ENCODE peak calls at places on chromosomes 13 and 19, in five cellular contexts. L is mesenchymal stem cell, N is IMR-90, M is H1, F is neuronal stem cell. E is an unnamed sample.

GRCh38 chr13:25046274-25046984 is 49.5 kb upstream of the PABPC3 start:
- DNase-seq in N (no peak), F (no peak), L (peak), M (no peak), E (peak)

GRCh38 chr13:113470073-113470472 is 16.8 kb upstream of the ADPRHL1 start:
- DNase-seq in F (no peak), M (no peak), L (no peak), N (no peak), E (no peak)

GRCh38 chr19:690203-690602 is 5.0 kb downstream of the PRSS57 start:
- DNase-seq in M (no peak), L (no peak), F (no peak), N (no peak), E (no peak)

GRCh38 chr13:111665691-111666095 is 345.3 kb downstream of the TEX29 start:
- DNase-seq in L (no peak), N (no peak), F (no peak), M (no peak), E (no peak)

GRCh38 chr19:17209126-17210036 is 5.8 kb upstream of the USE1 start:
- DNase-seq in F (peak), N (peak), L (peak), M (peak), E (peak)

GRCh38 chr19:49403404-49404187 is 15.5 kb downstream of the KASH5 start:
- DNase-seq in N (peak), M (peak), L (no peak), F (no peak), E (peak)

GRCh38 chr13:94558721-94559120 is 37.2 kb downstream of the TGDS start:
- DNase-seq in M (no peak), L (no peak), N (no peak), F (no peak), E (peak)

GRCh38 chr19:10432736-10433130 is 12.4 kb downstream of the PDE4A start:
- DNase-seq in L (no peak), N (no peak), F (no peak), M (no peak), E (no peak)

GRCh38 chr19:49475995-49476880 is 2.2 kb downstream of the FLT3LG start:
- DNase-seq in N (no peak), M (no peak), F (peak), L (peak), E (peak)

GRCh38 chr13:85725433-85725832 is 73.8 kb downstream of the SLITRK6 start:
- DNase-seq in F (no peak), N (no peak), M (no peak), L (no peak), E (no peak)

GRCh38 chr13:113879506-113880360 is 15.9 kb upstream of the GAS6 start:
- DNase-seq in M (no peak), N (no peak), L (no peak), F (no peak), E (no peak)

GRCh38 chr13:48818495-48818961 is 157.2 kb upstream of the FNDC3A start:
- DNase-seq in N (peak), L (peak), F (no peak), M (no peak), E (peak)

GRCh38 chr19:28956971-28957370 is 256.0 kb downstream of the UQCRFS1 start:
- DNase-seq in M (no peak), F (no peak), L (no peak), N (no peak), E (no peak)

GRCh38 chr19:31717316-31717715 is 368.1 kb upstream of the TSHZ3 start:
- DNase-seq in N (no peak), M (no peak), F (no peak), L (no peak), E (no peak)

GRCh38 chr13:45592758-45593157 is 22.8 kb downstream of the ERICH6B start:
- DNase-seq in N (no peak), F (no peak), M (no peak), L (no peak), E (no peak)

GRCh38 chr19:46478356-46478986 is 7.1 kb upstream of the PNMA8A start:
- DNase-seq in M (no peak), L (peak), F (no peak), N (peak), E (peak)

GRCh38 chr19:47445937-47446402 is 25.7 kb downstream of the SLC8A2 start:
- DNase-seq in N (no peak), M (no peak), L (peak), F (no peak), E (no peak)

GRCh38 chr13:51916962-51917361 is 55.2 kb downstream of the CCDC70 start:
- DNase-seq in L (no peak), M (no peak), N (no peak), F (no peak), E (no peak)

GRCh38 chr19:7394728-7395359 is 46.1 kb downstream of the ARHGEF18 start:
- DNase-seq in F (peak), N (peak), M (peak), L (peak), E (peak)

GRCh38 chr19:44807652-44808462 is 1.0 kb upstream of the BCAM start:
- DNase-seq in N (peak), F (peak), M (peak), L (peak), E (peak)

GRCh38 chr13:109738298-109738746 is 48.1 kb downstream of the IRS2 start:
- DNase-seq in L (no peak), M (no peak), F (no peak), N (no peak), E (no peak)

GRCh38 chr13:104315606-104316005 is 1249.4 kb upstream of the SLC10A2 start:
- DNase-seq in L (peak), M (no peak), F (no peak), N (peak), E (no peak)

GRCh38 chr13:76992548-76993001 is 694 bp downstream of the CLN5 start:
- DNase-seq in N (peak), M (no peak), F (peak), L (peak), E (peak)

GRCh38 chr19:16013181-16013850 is 63.0 kb upstream of the TPM4 start:
- DNase-seq in L (no peak), N (no peak), M (no peak), F (no peak), E (no peak)

GRCh38 chr13:107518292-107518691 is 697.0 kb downstream of the LIG4 start:
- DNase-seq in L (peak), N (peak), F (no peak), M (no peak), E (no peak)

GRCh38 chr13:37492741-37493514 is 105.6 kb downstream of the POSTN start:
- DNase-seq in M (no peak), F (no peak), N (peak), L (peak), E (no peak)

GRCh38 chr13:29573190-29573589 is 22.3 kb downstream of the SLC7A1 start:
- DNase-seq in F (no peak), N (peak), M (no peak), L (no peak), E (no peak)

GRCh38 chr13:40318366-40318765 is 348.1 kb downstream of the FOXO1 start:
- DNase-seq in F (no peak), N (no peak), M (no peak), L (no peak), E (no peak)

DNA sequence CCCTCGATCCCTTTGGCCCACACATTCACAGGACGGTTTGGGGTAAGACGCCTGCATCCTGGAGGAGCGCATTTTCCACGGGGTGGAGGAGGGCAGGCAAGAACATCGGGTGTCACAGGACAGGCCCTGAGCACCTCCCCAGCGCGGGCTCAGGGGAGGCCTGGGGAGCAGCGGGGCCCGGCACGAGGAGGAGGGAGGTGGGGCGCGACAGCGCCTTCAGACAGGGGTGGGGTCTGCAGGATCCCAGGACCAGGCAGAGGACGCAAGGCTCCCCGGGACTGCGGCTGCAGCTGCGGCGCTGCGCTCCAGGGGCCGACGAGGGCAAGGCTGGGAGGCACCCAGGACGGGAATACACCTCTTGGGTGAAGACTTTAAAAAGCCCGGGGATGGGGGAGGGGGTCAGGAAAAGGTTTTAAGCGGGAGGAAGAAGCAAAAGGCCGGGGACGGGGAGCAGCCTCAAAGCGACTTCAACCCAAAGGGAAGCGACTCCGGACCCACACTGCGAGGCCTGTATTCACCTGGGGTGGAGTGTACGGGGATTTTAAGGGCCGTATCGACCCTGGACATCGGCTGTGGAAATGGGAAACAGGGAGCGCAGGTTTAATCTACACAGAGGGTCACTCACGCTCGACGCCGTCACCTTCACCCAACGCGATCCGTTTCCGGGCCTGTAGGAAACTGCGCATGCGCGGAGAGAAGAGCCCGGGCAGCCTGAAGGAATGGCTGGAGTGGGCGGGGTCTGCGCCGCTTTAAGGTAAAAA is at the start of gene ZNF415:
- DNase-seq in N (peak), L (peak), F (peak), M (peak), E (peak)
- H3K4me3 ChIP-seq in N (peak), L (peak), F (peak), M (peak), E (peak)

GRCh38 chr19:35225951-35226350 is 2.6 kb downstream of the FAM187B start:
- DNase-seq in L (no peak), N (no peak), M (no peak), F (no peak), E (no peak)

GRCh38 chr19:35229601-35230000 is 1.1 kb upstream of the FAM187B start:
- DNase-seq in N (no peak), M (no peak), L (no peak), F (no peak), E (no peak)

GRCh38 chr19:35226748-35227147 is 1.8 kb downstream of the FAM187B start:
- DNase-seq in L (no peak), F (no peak), M (no peak), N (no peak), E (no peak)

GRCh38 chr19:35224681-35225604 is 3.6 kb downstream of the FAM187B start:
- DNase-seq in L (no peak), M (no peak), F (no peak), N (no peak), E (no peak)

GRCh38 chr19:35228177-35228930 is at the start of gene FAM187B:
- DNase-seq in M (no peak), F (no peak), L (no peak), N (no peak), E (no peak)
- H2BK15ac ChIP-seq in M (no peak), F (no peak), L (no peak), N (no peak), E (no peak)

GRCh38 chr19:13026478-13026999 is 31.3 kb downstream of the NFIX start:
- DNase-seq in N (peak), F (no peak), M (no peak), L (peak), E (no peak)

GRCh38 chr19:13025819-13026477 is 30.7 kb downstream of the NFIX start:
- DNase-seq in N (no peak), F (no peak), L (no peak), M (no peak), E (no peak)

GRCh38 chr19:13027031-13027430 is 31.8 kb downstream of the NFIX start:
- DNase-seq in F (no peak), M (no peak), L (no peak), N (no peak), E (no peak)

GRCh38 chr19:13028027-13028426 is 32.8 kb downstream of the NFIX start:
- DNase-seq in N (no peak), M (no peak), F (no peak), L (no peak), E (no peak)

GRCh38 chr19:13027557-13027956 is 32.3 kb downstream of the NFIX start:
- DNase-seq in M (no peak), F (no peak), L (no peak), N (no peak), E (no peak)
- H3K4me3 ChIP-seq in M (no peak), F (no peak), L (no peak), N (no peak), E (no peak)

DNA sequence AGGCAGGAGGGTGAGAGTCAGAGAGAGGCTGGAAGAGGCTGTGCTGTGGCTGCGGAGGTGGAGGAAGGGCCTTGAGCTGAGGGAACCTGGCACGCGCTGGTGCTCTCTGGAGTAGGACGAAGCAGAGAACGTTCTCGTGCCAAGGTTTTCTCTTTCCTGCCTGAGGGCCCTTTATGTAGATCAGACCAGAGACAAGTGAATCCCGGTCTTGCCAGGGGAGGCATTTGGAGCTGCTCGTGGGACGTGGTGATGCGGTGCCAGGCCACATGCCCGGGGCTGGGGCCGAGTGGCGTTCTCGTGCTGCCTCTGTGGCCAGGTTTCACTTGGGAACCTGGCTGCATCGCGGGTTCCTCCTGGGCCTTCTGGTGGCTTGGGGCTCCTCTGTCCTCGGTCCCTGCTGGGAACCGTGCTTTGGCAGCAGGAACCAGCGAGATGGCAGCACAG is 54.2 kb downstream of the KDM4B start:
- DNase-seq in L (no peak), M (no peak), F (no peak), N (no peak), E (no peak)
- H2BK15ac ChIP-seq in L (no peak), M (no peak), F (no peak), N (no peak), E (no peak)

DNA sequence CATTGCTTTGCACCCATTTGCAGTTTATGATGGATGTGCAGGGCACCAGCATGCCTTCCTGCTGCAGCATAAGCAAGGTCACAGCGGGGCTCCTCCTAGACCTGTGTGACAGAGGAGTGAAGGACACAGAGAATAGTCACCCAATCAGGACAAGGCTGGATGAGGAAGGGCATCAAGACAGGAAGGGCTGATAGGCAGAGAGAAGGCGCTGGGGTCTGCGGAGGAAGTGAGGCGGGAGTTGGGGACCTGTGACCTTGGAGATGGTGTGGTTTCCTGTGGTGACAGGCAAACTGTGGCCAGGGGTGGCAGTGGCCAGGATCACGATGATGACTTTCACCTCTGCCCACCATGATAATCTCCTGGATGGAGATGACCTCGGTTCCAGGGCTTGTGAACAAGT is 16.4 kb upstream of the KCTD15 start:
- DNase-seq in F (no peak), N (no peak), M (no peak), L (no peak), E (peak)
- H3K4me3 ChIP-seq in F (no peak), N (no peak), M (no peak), L (no peak), E (no peak)

DNA sequence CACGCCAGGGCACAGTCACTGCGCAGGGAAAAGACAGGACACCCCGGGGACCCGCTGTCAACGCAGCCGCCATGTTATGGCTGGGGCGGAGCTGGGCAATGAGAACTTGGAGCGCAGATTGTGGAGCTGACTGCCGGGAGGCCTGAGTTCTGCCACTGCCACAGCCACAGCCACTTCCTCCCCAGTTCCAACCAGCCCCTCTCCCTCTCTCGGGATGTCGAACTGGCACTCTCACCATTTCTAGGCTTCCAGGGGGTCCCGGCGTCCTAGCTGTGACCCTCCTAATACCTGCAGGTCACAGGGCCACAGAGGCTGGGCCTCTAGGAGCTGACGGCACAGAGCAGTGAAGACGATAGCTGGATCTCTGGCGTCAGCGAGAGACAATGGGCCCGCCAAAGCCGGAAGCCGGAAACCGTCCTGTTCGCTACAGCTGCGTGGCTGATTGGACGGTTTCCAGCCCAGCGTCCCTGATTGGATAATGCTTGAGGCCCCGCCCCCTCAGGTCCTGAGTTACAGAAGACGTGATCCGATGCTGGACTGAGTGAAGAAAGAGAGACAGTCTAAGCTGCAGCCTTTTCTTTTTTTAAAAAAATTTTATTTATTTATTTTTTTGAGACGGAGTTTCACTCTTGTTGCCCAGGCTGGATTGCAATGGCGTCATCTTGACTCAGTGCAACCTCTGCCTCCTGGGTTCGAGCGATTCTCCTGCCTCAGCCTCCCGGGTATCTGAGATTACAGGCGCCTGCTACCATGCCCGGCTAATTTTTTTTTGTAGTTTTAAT is at the start of gene ZNF506:
- DNase-seq in M (peak), L (peak), N (peak), F (peak), E (peak)
- H2BK15ac ChIP-seq in M (peak), L (no peak), N (no peak), F (no peak), E (no peak)

DNA sequence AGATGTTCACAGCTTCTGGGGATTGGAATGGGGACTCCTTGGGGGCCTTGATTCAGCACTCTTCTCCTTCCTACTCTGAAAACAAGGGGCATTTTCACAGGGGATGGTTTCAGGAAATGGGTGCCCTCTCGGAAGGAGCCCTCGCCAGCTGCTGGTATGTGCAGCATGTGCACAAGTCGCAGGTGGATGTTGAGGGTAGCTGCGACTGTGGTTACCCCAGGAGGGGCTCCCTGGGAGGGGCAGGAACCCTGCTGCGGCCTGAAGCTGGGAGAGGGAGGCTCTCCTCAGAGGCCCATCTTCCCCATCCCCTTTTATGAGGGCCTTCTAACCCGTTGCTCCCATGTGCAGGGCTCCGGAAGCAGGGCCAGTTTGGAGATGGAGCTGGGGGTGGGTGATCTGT is 6.2 kb downstream of the ZNF446 start:
- DNase-seq in F (no peak), M (no peak), N (no peak), L (no peak), E (no peak)
- H3K4me3 ChIP-seq in F (no peak), M (no peak), N (no peak), L (no peak), E (no peak)

GRCh38 chr19:50804420-50805272 is 14.4 kb downstream of the ACP4 start:
- DNase-seq in L (peak), N (peak), M (peak), F (peak), E (peak)
- H2BK15ac ChIP-seq in L (no peak), N (peak), M (peak), F (no peak), E (no peak)

E was measured in mesendoderm.